ENCODE peak calls at places on chromosomes 5 and 9, in six cellular contexts. One of them, this sample, is unnamed.

GRCh38 chr9:4147476-4148214 is 152.2 kb downstream of the GLIS3 start:
- DNase-seq in tibial nerve: no peak
- DNase-seq in left lung: no peak
- DNase-seq in psoas muscle: no peak
- DNase-seq in CD8-positive, alpha-beta T cell: no peak
- DNase-seq in adrenal gland: no peak
- DNase-seq in this sample: no peak

GRCh38 chr9:2494571-2494970 is 127.0 kb upstream of the VLDLR start:
- DNase-seq in psoas muscle: no peak
- DNase-seq in adrenal gland: peak
- DNase-seq in tibial nerve: no peak
- DNase-seq in left lung: no peak
- DNase-seq in CD8-positive, alpha-beta T cell: no peak
- DNase-seq in this sample: no peak

GRCh38 chr9:38047301-38048251 is 21.5 kb downstream of the SHB start:
- DNase-seq in CD8-positive, alpha-beta T cell: no peak
- DNase-seq in left lung: peak
- DNase-seq in adrenal gland: peak
- DNase-seq in tibial nerve: no peak
- DNase-seq in psoas muscle: peak
- DNase-seq in this sample: no peak

GRCh38 chr9:105293408-105293807 is 49.0 kb downstream of the SLC44A1 start:
- DNase-seq in left lung: no peak
- DNase-seq in CD8-positive, alpha-beta T cell: no peak
- DNase-seq in tibial nerve: no peak
- DNase-seq in psoas muscle: no peak
- DNase-seq in adrenal gland: no peak
- DNase-seq in this sample: no peak

GRCh38 chr9:124660341-124660801 is 110.7 kb downstream of the NR6A1 start:
- DNase-seq in left lung: no peak
- DNase-seq in tibial nerve: no peak
- DNase-seq in psoas muscle: no peak
- DNase-seq in CD8-positive, alpha-beta T cell: no peak
- DNase-seq in adrenal gland: peak
- DNase-seq in this sample: no peak

GRCh38 chr5:31639488-31640011 is 619 bp downstream of the PDZD2 start:
- DNase-seq in tibial nerve: no peak
- DNase-seq in adrenal gland: no peak
- DNase-seq in CD8-positive, alpha-beta T cell: no peak
- DNase-seq in left lung: no peak
- DNase-seq in psoas muscle: no peak
- DNase-seq in this sample: no peak

GRCh38 chr9:116154334-116154975 is 864 bp downstream of the PAPPA start:
- DNase-seq in psoas muscle: peak
- DNase-seq in tibial nerve: no peak
- DNase-seq in CD8-positive, alpha-beta T cell: no peak
- DNase-seq in left lung: no peak
- DNase-seq in adrenal gland: no peak
- DNase-seq in this sample: no peak

GRCh38 chr9:37561682-37562081 is 14.5 kb downstream of the FBXO10 start:
- DNase-seq in left lung: no peak
- DNase-seq in adrenal gland: no peak
- DNase-seq in psoas muscle: no peak
- DNase-seq in CD8-positive, alpha-beta T cell: no peak
- DNase-seq in tibial nerve: no peak
- DNase-seq in this sample: no peak

GRCh38 chr5:95822408-95823240 is at the start of gene GLRX:
- DNase-seq in adrenal gland: peak
- DNase-seq in left lung: peak
- DNase-seq in CD8-positive, alpha-beta T cell: no peak
- DNase-seq in psoas muscle: peak
- DNase-seq in tibial nerve: peak
- DNase-seq in this sample: no peak

GRCh38 chr5:171441246-171441791 is 21.9 kb downstream of the FGF18 start:
- DNase-seq in psoas muscle: no peak
- DNase-seq in tibial nerve: no peak
- DNase-seq in CD8-positive, alpha-beta T cell: no peak
- DNase-seq in left lung: no peak
- DNase-seq in adrenal gland: no peak
- DNase-seq in this sample: no peak

GRCh38 chr5:36305571-36306326 is 4.0 kb upstream of the RANBP3L start:
- DNase-seq in adrenal gland: peak
- DNase-seq in CD8-positive, alpha-beta T cell: no peak
- DNase-seq in left lung: peak
- DNase-seq in psoas muscle: peak
- DNase-seq in tibial nerve: peak
- DNase-seq in this sample: no peak

GRCh38 chr5:127549551-127549950 is 32.1 kb downstream of the PRRC1 start:
- DNase-seq in tibial nerve: no peak
- DNase-seq in psoas muscle: no peak
- DNase-seq in CD8-positive, alpha-beta T cell: no peak
- DNase-seq in left lung: no peak
- DNase-seq in adrenal gland: no peak
- DNase-seq in this sample: no peak

GRCh38 chr5:36734422-36734821 is 128.0 kb downstream of the SLC1A3 start:
- DNase-seq in adrenal gland: no peak
- DNase-seq in CD8-positive, alpha-beta T cell: no peak
- DNase-seq in tibial nerve: no peak
- DNase-seq in psoas muscle: no peak
- DNase-seq in left lung: no peak
- DNase-seq in this sample: no peak

GRCh38 chr9:114619205-114619758 is 8.2 kb downstream of the TMEM268 start:
- DNase-seq in CD8-positive, alpha-beta T cell: no peak
- DNase-seq in tibial nerve: no peak
- DNase-seq in left lung: peak
- DNase-seq in psoas muscle: no peak
- DNase-seq in adrenal gland: no peak
- DNase-seq in this sample: no peak

GRCh38 chr9:123395276-123396006 is 39.4 kb downstream of the CRB2 start:
- DNase-seq in adrenal gland: no peak
- DNase-seq in CD8-positive, alpha-beta T cell: no peak
- DNase-seq in tibial nerve: no peak
- DNase-seq in left lung: no peak
- DNase-seq in psoas muscle: no peak
- DNase-seq in this sample: no peak

GRCh38 chr9:7983361-7983974 is 183.9 kb upstream of the DMAC1 start:
- DNase-seq in psoas muscle: no peak
- DNase-seq in adrenal gland: no peak
- DNase-seq in left lung: no peak
- DNase-seq in CD8-positive, alpha-beta T cell: no peak
- DNase-seq in tibial nerve: no peak
- DNase-seq in this sample: no peak

GRCh38 chr9:16031486-16031885 is 478.6 kb downstream of the CCDC171 start:
- DNase-seq in psoas muscle: no peak
- DNase-seq in CD8-positive, alpha-beta T cell: no peak
- DNase-seq in left lung: no peak
- DNase-seq in tibial nerve: no peak
- DNase-seq in adrenal gland: no peak
- DNase-seq in this sample: no peak

GRCh38 chr9:125462766-125463384 is 201.2 kb downstream of the GAPVD1 start:
- DNase-seq in CD8-positive, alpha-beta T cell: no peak
- DNase-seq in left lung: no peak
- DNase-seq in tibial nerve: no peak
- DNase-seq in psoas muscle: no peak
- DNase-seq in adrenal gland: peak
- DNase-seq in this sample: no peak

GRCh38 chr5:79527431-79527830 is 13.5 kb upstream of the HOMER1 start:
- DNase-seq in adrenal gland: no peak
- DNase-seq in psoas muscle: no peak
- DNase-seq in left lung: no peak
- DNase-seq in tibial nerve: no peak
- DNase-seq in CD8-positive, alpha-beta T cell: no peak
- DNase-seq in this sample: no peak

GRCh38 chr9:99825158-99826046 is 3.7 kb downstream of the NR4A3 start:
- DNase-seq in adrenal gland: no peak
- DNase-seq in CD8-positive, alpha-beta T cell: no peak
- DNase-seq in tibial nerve: no peak
- DNase-seq in psoas muscle: no peak
- DNase-seq in left lung: no peak
- DNase-seq in this sample: no peak

GRCh38 chr9:128685022-128685332 is 4.0 kb upstream of the SET start:
- DNase-seq in psoas muscle: no peak
- DNase-seq in adrenal gland: no peak
- DNase-seq in CD8-positive, alpha-beta T cell: no peak
- DNase-seq in left lung: peak
- DNase-seq in tibial nerve: no peak
- DNase-seq in this sample: no peak

GRCh38 chr9:1456301-1456999 is 406.3 kb downstream of the DMRT2 start:
- DNase-seq in CD8-positive, alpha-beta T cell: no peak
- DNase-seq in psoas muscle: no peak
- DNase-seq in adrenal gland: no peak
- DNase-seq in left lung: no peak
- DNase-seq in tibial nerve: no peak
- DNase-seq in this sample: no peak

GRCh38 chr5:73853091-73853490 is 227.1 kb downstream of the ARHGEF28 start:
- DNase-seq in CD8-positive, alpha-beta T cell: no peak
- DNase-seq in left lung: no peak
- DNase-seq in psoas muscle: no peak
- DNase-seq in adrenal gland: peak
- DNase-seq in tibial nerve: no peak
- DNase-seq in this sample: no peak

GRCh38 chr9:10704720-10705119 is 91.9 kb upstream of the PTPRD start:
- DNase-seq in CD8-positive, alpha-beta T cell: no peak
- DNase-seq in adrenal gland: no peak
- DNase-seq in tibial nerve: no peak
- DNase-seq in left lung: no peak
- DNase-seq in psoas muscle: no peak
- DNase-seq in this sample: no peak

GRCh38 chr5:52024363-52024762 is 641.1 kb downstream of the ISL1 start:
- DNase-seq in tibial nerve: no peak
- DNase-seq in psoas muscle: no peak
- DNase-seq in left lung: no peak
- DNase-seq in CD8-positive, alpha-beta T cell: no peak
- DNase-seq in adrenal gland: no peak
- DNase-seq in this sample: no peak

GRCh38 chr9:75993434-75993833 is 103.0 kb downstream of the PCSK5 start:
- DNase-seq in tibial nerve: no peak
- DNase-seq in adrenal gland: no peak
- DNase-seq in CD8-positive, alpha-beta T cell: no peak
- DNase-seq in left lung: no peak
- DNase-seq in psoas muscle: no peak
- DNase-seq in this sample: no peak

GRCh38 chr5:174316326-174316725 is 270.8 kb downstream of the NSG2 start:
- DNase-seq in left lung: no peak
- DNase-seq in adrenal gland: no peak
- DNase-seq in CD8-positive, alpha-beta T cell: no peak
- DNase-seq in psoas muscle: no peak
- DNase-seq in tibial nerve: no peak
- DNase-seq in this sample: no peak

DNA sequence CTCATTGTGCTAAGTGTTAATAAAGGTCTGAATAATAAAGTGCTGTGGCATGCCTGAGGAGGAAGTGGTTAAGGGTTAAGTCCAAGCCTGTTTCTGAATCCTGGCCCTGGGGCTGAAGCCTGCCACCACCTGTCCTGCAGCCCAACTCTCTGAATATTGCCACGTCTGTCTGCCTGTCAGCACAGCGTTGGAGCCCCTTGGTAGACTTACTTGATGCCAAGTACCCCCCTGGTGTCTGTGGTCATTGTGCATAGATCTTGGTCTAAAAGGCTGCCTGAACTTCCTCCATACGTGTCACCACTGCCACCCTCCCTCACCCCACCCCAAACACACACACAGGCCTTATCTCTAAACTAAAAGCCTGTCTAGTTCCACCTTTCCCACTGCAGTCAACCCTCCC is 35.4 kb upstream of the SLC2A8 start:
- DNase-seq in CD8-positive, alpha-beta T cell: no peak
- DNase-seq in left lung: no peak
- DNase-seq in adrenal gland: no peak
- DNase-seq in psoas muscle: no peak
- DNase-seq in tibial nerve: no peak
- DNase-seq in this sample: no peak
- TF ChIP-seq CTCF in CD8-positive, alpha-beta T cell: no peak
- TF ChIP-seq CTCF in left lung: no peak
- TF ChIP-seq CTCF in adrenal gland: no peak
- TF ChIP-seq CTCF in psoas muscle: no peak
- TF ChIP-seq CTCF in tibial nerve: no peak
- TF ChIP-seq CTCF in this sample: no peak

DNA sequence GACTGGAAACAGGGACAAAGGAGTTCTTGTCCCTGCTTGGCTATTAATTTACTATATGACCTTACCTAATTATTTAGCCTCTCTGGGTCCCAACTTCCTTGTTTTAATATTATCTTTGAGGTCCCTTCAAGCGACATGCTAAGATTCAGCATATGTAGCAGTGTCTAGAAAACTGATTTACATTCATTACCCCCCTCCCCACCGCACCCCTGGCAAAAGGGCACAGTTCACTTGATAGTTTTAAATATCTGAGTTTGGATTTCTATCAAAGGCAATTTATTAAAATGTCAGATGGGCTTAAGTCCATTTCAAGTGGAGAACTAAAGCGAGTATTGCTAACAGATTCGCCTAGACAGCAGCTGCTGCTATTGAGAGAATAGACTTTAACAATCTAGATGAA is 3.9 kb downstream of the CEMIP2 start:
- DNase-seq in left lung: no peak
- DNase-seq in tibial nerve: no peak
- DNase-seq in psoas muscle: no peak
- DNase-seq in CD8-positive, alpha-beta T cell: no peak
- DNase-seq in adrenal gland: no peak
- DNase-seq in this sample: no peak
- H3K4me3 ChIP-seq in left lung: peak
- H3K4me3 ChIP-seq in tibial nerve: no peak
- H3K4me3 ChIP-seq in psoas muscle: peak
- H3K4me3 ChIP-seq in CD8-positive, alpha-beta T cell: no peak
- H3K4me3 ChIP-seq in adrenal gland: no peak
- H3K4me3 ChIP-seq in this sample: no peak

GRCh38 chr5:72328172-72328571 is 8.0 kb downstream of the PTCD2 start:
- DNase-seq in left lung: no peak
- DNase-seq in adrenal gland: peak
- DNase-seq in CD8-positive, alpha-beta T cell: no peak
- DNase-seq in tibial nerve: no peak
- DNase-seq in psoas muscle: peak
- DNase-seq in this sample: no peak
- TF ChIP-seq CTCF in left lung: no peak
- TF ChIP-seq CTCF in adrenal gland: no peak
- TF ChIP-seq CTCF in CD8-positive, alpha-beta T cell: no peak
- TF ChIP-seq CTCF in tibial nerve: no peak
- TF ChIP-seq CTCF in psoas muscle: no peak
- TF ChIP-seq CTCF in this sample: no peak

GRCh38 chr5:168734119-168734518 is 155.0 kb upstream of the PANK3 start:
- DNase-seq in tibial nerve: no peak
- DNase-seq in left lung: no peak
- DNase-seq in adrenal gland: no peak
- DNase-seq in CD8-positive, alpha-beta T cell: no peak
- DNase-seq in psoas muscle: no peak
- DNase-seq in this sample: no peak
- H3K4me3 ChIP-seq in tibial nerve: no peak
- H3K4me3 ChIP-seq in left lung: no peak
- H3K4me3 ChIP-seq in adrenal gland: no peak
- H3K4me3 ChIP-seq in CD8-positive, alpha-beta T cell: no peak
- H3K4me3 ChIP-seq in psoas muscle: no peak
- H3K4me3 ChIP-seq in this sample: no peak